ENCODE peak calls at places on chromosome 9, in seven cellular contexts. One of them, this sample, is unnamed. For H3K4me1, the result is how much of the 10 kb centered on the place peaks cover.

GRCh38 chr9:97373311-97373710 is 38.6 kb upstream of the TDRD7 start:
- DNase-seq in HCT116: no peak
- DNase-seq in K562: no peak
- DNase-seq in H1: no peak
- DNase-seq in GM12878: no peak
- DNase-seq in HepG2: no peak
- DNase-seq in SK-N-SH: no peak
- DNase-seq in this sample: no peak

GRCh38 chr9:124297553-124297905 is 39.8 kb downstream of the NEK6 start:
- DNase-seq in GM12878: no peak
- DNase-seq in SK-N-SH: no peak
- DNase-seq in HepG2: peak
- DNase-seq in HCT116: peak
- DNase-seq in K562: no peak
- DNase-seq in H1: peak
- DNase-seq in this sample: peak

GRCh38 chr9:19931066-19931465 is 142.2 kb upstream of the SLC24A2 start:
- DNase-seq in H1: no peak
- DNase-seq in SK-N-SH: no peak
- DNase-seq in GM12878: no peak
- DNase-seq in HepG2: no peak
- DNase-seq in HCT116: no peak
- DNase-seq in K562: no peak
- DNase-seq in this sample: no peak

GRCh38 chr9:6759114-6759977 is 1.6 kb downstream of the KDM4C start:
- DNase-seq in K562: no peak
- DNase-seq in H1: no peak
- DNase-seq in HCT116: peak
- DNase-seq in GM12878: peak
- DNase-seq in SK-N-SH: peak
- DNase-seq in HepG2: peak
- DNase-seq in this sample: no peak

GRCh38 chr9:129776938-129777768 is 24.3 kb upstream of the PTGES start:
- DNase-seq in H1: no peak
- DNase-seq in HepG2: peak
- DNase-seq in K562: peak
- DNase-seq in SK-N-SH: peak
- DNase-seq in GM12878: no peak
- DNase-seq in HCT116: peak
- DNase-seq in this sample: peak

GRCh38 chr9:108468364-108468763 is 387.4 kb downstream of the ACTL7B start:
- DNase-seq in K562: peak
- DNase-seq in H1: peak
- DNase-seq in SK-N-SH: peak
- DNase-seq in HepG2: no peak
- DNase-seq in HCT116: peak
- DNase-seq in GM12878: no peak
- DNase-seq in this sample: peak

GRCh38 chr9:98807811-98808195 is 333 bp downstream of the GALNT12 start:
- DNase-seq in GM12878: no peak
- DNase-seq in K562: peak
- DNase-seq in SK-N-SH: no peak
- DNase-seq in HCT116: no peak
- DNase-seq in H1: no peak
- DNase-seq in HepG2: no peak
- DNase-seq in this sample: no peak

GRCh38 chr9:136015656-136016055 is 54.5 kb upstream of the UBAC1 start:
- DNase-seq in H1: no peak
- DNase-seq in HCT116: no peak
- DNase-seq in GM12878: no peak
- DNase-seq in SK-N-SH: peak
- DNase-seq in HepG2: no peak
- DNase-seq in K562: no peak
- DNase-seq in this sample: no peak

GRCh38 chr9:5622019-5622418 is 6.9 kb upstream of the RIC1 start:
- DNase-seq in HCT116: no peak
- DNase-seq in K562: no peak
- DNase-seq in HepG2: no peak
- DNase-seq in SK-N-SH: no peak
- DNase-seq in H1: no peak
- DNase-seq in GM12878: no peak
- DNase-seq in this sample: no peak

GRCh38 chr9:32681751-32682150 is 46.3 kb upstream of the TAF1L start:
- DNase-seq in GM12878: no peak
- DNase-seq in HepG2: no peak
- DNase-seq in HCT116: no peak
- DNase-seq in H1: no peak
- DNase-seq in SK-N-SH: no peak
- DNase-seq in K562: no peak
- DNase-seq in this sample: no peak

GRCh38 chr9:32672478-32672877 is 37.0 kb upstream of the TAF1L start:
- DNase-seq in H1: no peak
- DNase-seq in HCT116: no peak
- DNase-seq in GM12878: no peak
- DNase-seq in K562: no peak
- DNase-seq in HepG2: no peak
- DNase-seq in SK-N-SH: no peak
- DNase-seq in this sample: no peak

GRCh38 chr9:32677931-32678330 is 42.5 kb upstream of the TAF1L start:
- DNase-seq in HCT116: no peak
- DNase-seq in GM12878: no peak
- DNase-seq in K562: no peak
- DNase-seq in H1: no peak
- DNase-seq in SK-N-SH: no peak
- DNase-seq in HepG2: no peak
- DNase-seq in this sample: no peak
- TF ChIP-seq YY1 in HCT116: no peak
- TF ChIP-seq YY1 in GM12878: no peak
- TF ChIP-seq YY1 in K562: no peak
- TF ChIP-seq YY1 in H1: no peak
- TF ChIP-seq YY1 in SK-N-SH: no peak
- TF ChIP-seq YY1 in HepG2: no peak
- TF ChIP-seq YY1 in this sample: no peak

DNA sequence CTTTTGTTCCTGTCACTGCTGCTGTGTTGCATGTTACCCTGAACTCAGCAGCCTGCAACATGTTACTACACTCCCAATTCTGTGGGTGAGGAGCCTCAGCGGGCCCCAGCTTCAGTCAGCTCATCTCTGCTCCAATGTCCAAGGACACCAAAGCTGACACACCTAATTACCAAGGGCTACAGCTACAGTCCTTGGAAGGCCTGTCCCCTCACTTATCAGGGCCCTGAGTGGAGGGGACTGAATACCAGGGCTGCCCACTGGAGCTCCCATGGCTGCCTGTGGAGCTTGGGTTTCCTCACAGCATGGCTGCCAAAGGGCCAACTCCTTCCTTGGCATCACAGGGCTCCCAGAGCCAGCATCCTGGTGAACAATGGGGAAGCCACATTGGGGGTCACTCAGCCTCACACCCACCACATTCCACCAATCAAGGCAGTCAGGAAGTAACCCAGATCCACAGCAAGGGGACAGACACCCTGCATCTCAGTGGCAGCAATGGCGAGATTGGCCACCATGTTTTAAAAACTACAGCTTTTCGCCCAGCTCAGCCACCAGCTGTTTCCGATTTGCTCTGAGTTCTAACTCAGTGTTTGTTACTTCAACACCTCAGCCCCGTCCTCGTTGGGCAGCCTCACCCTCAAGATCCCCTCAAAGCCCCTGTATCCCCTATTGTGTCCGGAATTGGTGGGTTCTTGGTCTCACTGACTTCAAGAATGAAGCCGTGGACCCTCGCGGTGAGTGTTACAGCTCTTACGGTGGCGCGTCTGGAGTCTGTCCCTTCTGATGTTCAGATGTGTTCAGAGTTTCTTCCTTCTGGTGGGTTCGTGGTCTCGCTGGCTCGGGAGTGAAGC is 18.9 kb downstream of the SEMA4D start:
- DNase-seq in GM12878: no peak
- DNase-seq in K562: no peak
- DNase-seq in HepG2: no peak
- DNase-seq in H1: no peak
- DNase-seq in HCT116: no peak
- DNase-seq in SK-N-SH: no peak
- DNase-seq in this sample: no peak
- H3K4me1 ChIP-seq in GM12878: under half
- H3K4me1 ChIP-seq in K562: under half
- H3K4me1 ChIP-seq in HepG2: under half
- H3K4me1 ChIP-seq in H1: under half
- H3K4me1 ChIP-seq in HCT116: under half
- H3K4me1 ChIP-seq in SK-N-SH: under half
- H3K4me1 ChIP-seq in this sample: under half

DNA sequence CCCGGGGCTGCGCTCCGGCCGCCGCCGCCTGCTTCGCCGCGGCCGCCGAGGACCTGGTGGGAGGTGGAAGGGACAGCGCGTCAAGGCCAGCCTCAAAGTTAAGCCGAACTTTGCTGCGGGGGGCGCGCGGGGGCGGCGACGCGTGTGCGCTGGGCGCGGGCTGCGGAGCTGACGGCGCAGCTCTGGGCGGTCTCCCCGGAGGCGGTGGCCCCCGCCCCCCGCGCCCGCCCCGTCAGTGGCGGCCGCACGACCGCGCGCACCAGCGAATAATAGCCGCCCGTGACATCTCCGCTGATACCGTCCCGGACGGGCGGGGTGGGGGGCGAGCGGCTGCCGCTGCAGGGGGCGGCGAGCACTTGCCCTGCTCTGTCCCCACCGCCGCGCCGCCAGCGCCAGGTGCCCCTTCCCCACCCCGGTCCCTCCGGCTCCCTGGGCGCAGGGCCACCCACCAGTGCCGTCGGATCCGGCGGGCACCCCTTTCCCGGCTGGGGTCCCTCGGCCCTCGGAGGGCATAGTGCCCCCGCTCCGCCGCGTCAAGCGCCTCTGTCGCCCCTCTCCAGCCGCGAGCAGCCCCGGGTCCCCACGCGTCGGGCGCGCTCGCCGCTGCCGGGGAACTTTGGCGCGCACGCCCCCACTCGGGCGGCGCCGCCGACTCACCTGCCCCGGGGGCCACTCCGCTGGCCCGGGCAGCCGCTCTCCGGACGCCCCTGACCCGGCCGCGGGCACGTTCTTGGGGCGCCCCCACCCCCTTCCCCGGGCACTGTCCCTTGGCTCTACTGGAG is 772 bp upstream of the FAM78A start:
- DNase-seq in K562: peak
- DNase-seq in HepG2: no peak
- DNase-seq in SK-N-SH: peak
- DNase-seq in GM12878: no peak
- DNase-seq in HCT116: no peak
- DNase-seq in H1: no peak
- DNase-seq in this sample: no peak
- H3K4me3 ChIP-seq in K562: peak
- H3K4me3 ChIP-seq in HepG2: peak
- H3K4me3 ChIP-seq in SK-N-SH: peak
- H3K4me3 ChIP-seq in GM12878: peak
- H3K4me3 ChIP-seq in HCT116: peak
- H3K4me3 ChIP-seq in H1: peak
- H3K4me3 ChIP-seq in this sample: peak

DNA sequence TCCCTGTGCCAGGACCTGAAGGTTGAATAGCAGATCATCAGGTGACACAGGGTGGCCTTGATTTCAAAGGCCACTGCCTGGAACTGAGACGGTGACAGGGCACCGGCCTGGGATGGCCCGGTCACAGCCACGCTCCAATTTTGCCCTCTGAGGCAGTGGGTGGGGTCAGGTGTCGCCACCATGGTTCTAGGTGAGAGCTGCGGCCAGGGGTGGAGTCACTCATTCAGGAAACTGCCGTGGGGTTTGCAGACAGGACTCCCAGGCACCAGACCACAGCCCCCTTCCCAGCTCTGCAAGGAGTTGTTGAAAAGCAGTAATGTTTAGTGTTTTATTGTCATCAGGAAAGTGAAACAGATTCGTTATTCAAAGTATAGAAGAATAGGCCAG is 17.3 kb upstream of the RNU6ATAC start:
- DNase-seq in SK-N-SH: no peak
- DNase-seq in H1: no peak
- DNase-seq in GM12878: no peak
- DNase-seq in HCT116: no peak
- DNase-seq in HepG2: no peak
- DNase-seq in K562: no peak
- DNase-seq in this sample: no peak
- TF ChIP-seq YY1 in SK-N-SH: no peak
- TF ChIP-seq YY1 in H1: no peak
- TF ChIP-seq YY1 in GM12878: no peak
- TF ChIP-seq YY1 in HCT116: no peak
- TF ChIP-seq YY1 in HepG2: no peak
- TF ChIP-seq YY1 in K562: no peak
- TF ChIP-seq YY1 in this sample: no peak

GRCh38 chr9:68455436-68455835 is 85.2 kb downstream of the TMEM252 start:
- DNase-seq in SK-N-SH: no peak
- DNase-seq in GM12878: no peak
- DNase-seq in HepG2: no peak
- DNase-seq in HCT116: no peak
- DNase-seq in H1: no peak
- DNase-seq in K562: no peak
- DNase-seq in this sample: no peak

GRCh38 chr9:68458918-68459317 is 81.8 kb downstream of the TMEM252 start:
- DNase-seq in H1: no peak
- DNase-seq in GM12878: no peak
- DNase-seq in SK-N-SH: no peak
- DNase-seq in HCT116: no peak
- DNase-seq in HepG2: no peak
- DNase-seq in K562: no peak
- DNase-seq in this sample: no peak

GRCh38 chr9:68457803-68458202 is 82.9 kb downstream of the TMEM252 start:
- DNase-seq in GM12878: no peak
- DNase-seq in K562: no peak
- DNase-seq in SK-N-SH: no peak
- DNase-seq in H1: no peak
- DNase-seq in HepG2: no peak
- DNase-seq in HCT116: no peak
- DNase-seq in this sample: no peak

DNA sequence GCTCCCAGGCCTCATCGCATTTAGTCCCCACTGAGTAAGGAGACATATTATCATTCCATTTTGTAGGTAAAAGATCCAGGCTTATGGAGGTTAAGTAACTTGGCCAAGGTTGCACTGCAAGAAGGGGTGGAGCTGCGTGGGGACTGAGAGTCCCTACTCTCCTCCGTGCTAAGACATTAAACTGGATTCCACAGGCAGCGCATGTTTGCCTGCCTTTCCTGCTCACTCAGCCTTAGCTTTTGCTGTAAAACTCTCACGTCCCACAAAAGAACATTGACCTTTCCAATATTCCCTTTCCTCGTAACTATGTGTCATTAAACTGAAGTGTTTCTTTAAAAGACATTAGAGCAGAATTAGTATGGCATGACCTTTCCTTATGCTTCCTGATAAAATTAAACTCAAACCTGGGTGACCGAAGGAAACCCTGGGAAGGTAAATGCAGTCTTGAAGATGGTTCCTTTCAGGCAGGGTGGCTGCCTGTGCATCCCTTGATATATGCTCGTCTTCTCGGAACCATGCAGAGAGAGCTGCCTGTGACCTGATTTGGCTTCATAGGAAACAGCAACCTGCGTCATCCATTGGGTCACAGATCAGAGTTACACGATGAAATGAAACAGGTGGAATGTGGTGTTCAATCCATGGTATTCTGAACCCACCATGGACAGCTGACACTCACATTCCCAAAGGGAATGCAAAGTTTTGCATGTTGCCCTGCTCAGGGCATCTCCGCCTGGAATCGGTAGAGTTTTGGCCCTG is 85.9 kb downstream of the TMEM252 start:
- DNase-seq in HepG2: no peak
- DNase-seq in K562: no peak
- DNase-seq in SK-N-SH: no peak
- DNase-seq in GM12878: no peak
- DNase-seq in HCT116: no peak
- DNase-seq in H1: no peak
- DNase-seq in this sample: no peak
- H3K4me1 ChIP-seq in HepG2: under half
- H3K4me1 ChIP-seq in K562: under half
- H3K4me1 ChIP-seq in SK-N-SH: under half
- H3K4me1 ChIP-seq in GM12878: under half
- H3K4me1 ChIP-seq in HCT116: under half
- H3K4me1 ChIP-seq in H1: under half
- H3K4me1 ChIP-seq in this sample: under half

GRCh38 chr9:120868339-120868675 is 8.7 kb downstream of the PHF19 start:
- DNase-seq in SK-N-SH: no peak
- DNase-seq in HCT116: no peak
- DNase-seq in K562: no peak
- DNase-seq in HepG2: no peak
- DNase-seq in H1: no peak
- DNase-seq in GM12878: no peak
- DNase-seq in this sample: no peak
- H3K4me3 ChIP-seq in SK-N-SH: no peak
- H3K4me3 ChIP-seq in HCT116: peak
- H3K4me3 ChIP-seq in K562: peak
- H3K4me3 ChIP-seq in HepG2: no peak
- H3K4me3 ChIP-seq in H1: peak
- H3K4me3 ChIP-seq in GM12878: peak
- H3K4me3 ChIP-seq in this sample: no peak